ENCODE peak calls at places on chromosomes 5 and 9, in four cellular contexts. J, A, S and X are unnamed samples.
A peak's percentile ranks its signal among the peaks of the same experiment; 100 is the strongest.

GRCh38 chr9:16207161-16207560 is 654.3 kb downstream of the CCDC171 start:
- DNase-seq in J (no peak), A (no peak), S (peak; percentile 61), X (no peak)

GRCh38 chr5:120803282-120803681 is 339.2 kb downstream of the PRR16 start:
- DNase-seq in J (no peak), A (no peak), S (peak; percentile 49), X (no peak)

GRCh38 chr5:151295138-151295537 is 8.4 kb downstream of the SLC36A3 start:
- DNase-seq in J (no peak), A (no peak), S (no peak), X (no peak)

GRCh38 chr5:177084175-177084574 is 2.5 kb upstream of the FGFR4 start:
- DNase-seq in J (no peak), A (no peak), S (no peak), X (no peak)

GRCh38 chr9:105881654-105882349 is 187.5 kb downstream of the TMEM38B start:
- DNase-seq in J (peak; percentile 61), A (peak; percentile 52), S (peak; percentile 54), X (no peak)

GRCh38 chr5:138508958-138509357 is 34.1 kb downstream of the ETF1 start:
- DNase-seq in J (no peak), A (no peak), S (no peak), X (no peak)

GRCh38 chr5:140632366-140633080 is 452 bp downstream of the CD14 start:
- DNase-seq in J (peak; percentile 63), A (peak; percentile 90), S (peak; percentile 24), X (no peak)

GRCh38 chr5:83101514-83101913 is 24.2 kb downstream of the XRCC4 start:
- DNase-seq in J (no peak), A (no peak), S (no peak), X (no peak)

GRCh38 chr9:124675261-124676158 is 95.6 kb downstream of the NR6A1 start:
- DNase-seq in J (no peak), A (no peak), S (no peak), X (no peak)

GRCh38 chr9:88660611-88661010 is 125.6 kb downstream of the NXNL2 start:
- DNase-seq in J (no peak), A (no peak), S (no peak), X (no peak)

DNA sequence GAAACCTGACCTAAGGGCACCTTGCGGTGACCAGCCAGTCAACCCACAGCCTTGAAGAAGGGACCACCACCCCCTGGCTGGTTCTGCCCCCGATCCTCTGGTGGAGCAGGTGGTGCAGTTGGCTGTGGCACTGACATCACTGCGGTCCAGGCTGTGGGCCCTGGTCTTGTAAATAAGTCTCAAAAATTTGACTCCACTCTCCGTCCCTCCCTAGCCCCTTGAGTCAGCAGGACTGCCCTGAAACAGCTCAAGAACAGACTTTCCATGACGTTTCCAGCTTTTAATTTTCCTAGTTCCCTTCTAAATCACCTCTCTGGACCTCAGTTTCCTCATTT is 134.8 kb upstream of the BOD1 start:
- DNase-seq in J (peak; percentile 26), A (no peak), S (no peak), X (no peak)
- TF ChIP-seq CTCF in J (no peak), A (no peak), S (no peak), X (no peak)

GRCh38 chr5:175567954-175568353 is 89.6 kb downstream of the SFXN1 start:
- DNase-seq in J (no peak), A (no peak), S (no peak), X (no peak)
- TF ChIP-seq CTCF in J (no peak), A (no peak), S (no peak), X (no peak)

GRCh38 chr5:175847503-175847902 is 23.9 kb upstream of the CPLX2 start:
- DNase-seq in J (no peak), A (no peak), S (no peak), X (no peak)
- TF ChIP-seq CTCF in J (no peak), A (no peak), S (peak; percentile 21), X (peak; percentile 15)

GRCh38 chr5:157182143-157182757 is 1.6 kb downstream of the ITK start:
- DNase-seq in J (no peak), A (no peak), S (no peak), X (no peak)
- TF ChIP-seq CTCF in J (no peak), A (no peak), S (no peak), X (no peak)

GRCh38 chr5:90474235-90475107 is at the start of the genes MBLAC2 and POLR3G:
- DNase-seq in J (peak; percentile 96), A (peak; percentile 94), S (peak; percentile 93), X (peak; percentile 85)
- TF ChIP-seq CTCF in J (peak; percentile 86), A (peak; percentile 61), S (peak; percentile 44), X (peak; percentile 55)

GRCh38 chr9:76868897-76869296 is 37.0 kb downstream of the PRUNE2 start:
- DNase-seq in J (no peak), A (no peak), S (peak; percentile 7), X (no peak)

GRCh38 chr9:76876098-76876497 is 29.8 kb downstream of the PRUNE2 start:
- DNase-seq in J (no peak), A (no peak), S (peak; percentile 13), X (no peak)

GRCh38 chr9:76877961-76878360 is 28.0 kb downstream of the PRUNE2 start:
- DNase-seq in J (no peak), A (no peak), S (no peak), X (no peak)

GRCh38 chr9:76873821-76874220 is 32.1 kb downstream of the PRUNE2 start:
- DNase-seq in J (no peak), A (no peak), S (no peak), X (no peak)

GRCh38 chr9:76873056-76873792 is 32.7 kb downstream of the PRUNE2 start:
- DNase-seq in J (no peak), A (no peak), S (peak; percentile 36), X (no peak)
- TF ChIP-seq CTCF in J (no peak), A (no peak), S (no peak), X (no peak)